ENCODE peak calls at places on chromosomes 11 and 22, in four cellular contexts. I is left ventricle myocardium inferior, N is kidney, E is stomach. Q is an unnamed sample. For H3K4me1, the result is how much of the 10 kb centered on the place peaks cover.

GRCh38 chr11:67633758-67634365 is 4.1 kb upstream of the NUDT8 start:
- DNase-seq in E (no peak), N (peak), I (no peak), Q (no peak)

GRCh38 chr11:6397636-6398035 is 7.4 kb downstream of the SMPD1 start:
- DNase-seq in E (no peak), I (no peak), N (no peak), Q (no peak)

GRCh38 chr22:36027960-36028645 is 521 bp downstream of the RBFOX2 start:
- DNase-seq in E (no peak), I (no peak), N (peak), Q (peak)

GRCh38 chr22:27583930-27584329 is 217.6 kb downstream of the MN1 start:
- DNase-seq in I (no peak), E (no peak), N (no peak), Q (no peak)

GRCh38 chr11:61961570-61962212 is 5.7 kb downstream of the FTH1 start:
- DNase-seq in N (peak), E (peak), I (peak), Q (peak)

GRCh38 chr11:107018902-107019493 is 722 bp upstream of the GUCY1A2 start:
- DNase-seq in N (peak), E (peak), I (peak), Q (peak)

GRCh38 chr11:73177380-73178091 is 35.4 kb upstream of the FCHSD2 start:
- DNase-seq in E (peak), I (peak), N (no peak), Q (peak)

GRCh38 chr11:119382101-119382500 is 611 bp upstream of the USP2 start:
- DNase-seq in I (no peak), N (no peak), E (no peak), Q (no peak)

GRCh38 chr22:27662359-27663030 is 139.1 kb downstream of the MN1 start:
- DNase-seq in I (peak), N (peak), E (peak), Q (peak)

GRCh38 chr11:61510178-61510979 is 1.8 kb downstream of the LRRC10B start:
- DNase-seq in E (no peak), I (no peak), N (no peak), Q (no peak)

GRCh38 chr11:93740031-93740801 is 1.1 kb downstream of the TAF1D start:
- DNase-seq in I (no peak), E (no peak), N (no peak), Q (no peak)

GRCh38 chr22:44453441-44454112 is 44.5 kb downstream of the RTL6 start:
- DNase-seq in I (no peak), N (no peak), E (no peak), Q (no peak)

GRCh38 chr11:133157180-133157579 is 375.1 kb downstream of the OPCML start:
- DNase-seq in N (no peak), E (no peak), I (no peak), Q (no peak)

GRCh38 chr11:6911946-6912345 is 8.9 kb upstream of the OR2D3 start:
- DNase-seq in N (no peak), I (no peak), E (no peak), Q (no peak)

GRCh38 chr22:37752189-37753061 is 55.3 kb upstream of the GCAT start:
- DNase-seq in I (peak), N (peak), E (peak), Q (peak)

GRCh38 chr22:37750596-37751162 is 53.8 kb downstream of the TRIOBP start:
- DNase-seq in I (no peak), N (peak), E (no peak), Q (no peak)

GRCh38 chr22:37749831-37750595 is 53.2 kb downstream of the TRIOBP start:
- DNase-seq in E (no peak), N (no peak), I (peak), Q (no peak)

GRCh38 chr22:37753746-37754145 is 54.0 kb upstream of the GCAT start:
- DNase-seq in I (peak), E (no peak), N (no peak), Q (no peak)

GRCh38 chr22:37751449-37752188 is 54.8 kb downstream of the TRIOBP start:
- DNase-seq in N (no peak), I (no peak), E (no peak), Q (no peak)
- H3K27ac ChIP-seq in N (peak), I (peak), E (peak), Q (peak)

GRCh38 chr11:57320067-57320718 is 4.6 kb downstream of the TNKS1BP1 start:
- DNase-seq in I (no peak), E (no peak), N (peak), Q (no peak)
- H3K4me1 ChIP-seq in I (half or more), E (half or more), N (under half), Q (half or more)

DNA sequence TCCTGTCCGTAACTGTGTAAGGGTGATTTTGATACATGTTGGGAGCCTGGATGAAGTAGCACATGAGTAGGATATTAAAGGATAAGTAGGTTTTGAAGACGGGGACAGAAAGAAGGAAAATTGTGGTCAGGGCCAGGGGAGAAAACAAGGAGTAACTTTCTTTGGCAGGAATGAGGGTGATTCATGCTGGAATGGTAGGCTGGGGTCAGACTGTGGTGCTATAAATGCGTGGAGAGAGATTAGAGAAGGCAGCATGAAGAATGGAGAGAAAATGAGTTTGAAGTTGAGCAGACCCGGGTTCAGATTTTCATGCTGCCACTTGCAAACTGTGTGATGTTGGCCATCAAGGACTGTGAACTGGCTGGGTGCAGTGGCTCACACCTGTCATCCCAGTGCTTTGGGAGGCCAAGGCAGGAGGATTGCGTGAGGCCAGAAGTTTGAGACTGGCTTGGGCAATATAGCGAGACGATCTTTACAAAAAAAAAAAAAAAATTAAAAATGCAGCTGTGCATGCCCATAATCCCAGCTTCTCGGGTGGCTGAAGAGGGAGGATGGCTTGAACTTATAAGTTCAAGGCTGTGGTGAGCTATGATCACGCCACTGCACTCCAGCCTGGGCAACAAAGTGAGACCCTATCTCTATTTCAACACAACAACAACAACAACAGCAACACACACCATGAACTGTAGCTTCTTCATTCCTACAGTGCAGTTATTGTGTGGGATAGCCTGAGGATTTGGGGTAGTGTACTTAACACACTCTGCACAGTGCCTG is 22.3 kb downstream of the ZBTB16 start:
- DNase-seq in E (no peak), N (no peak), I (no peak), Q (peak)
- H3K27ac ChIP-seq in E (peak), N (no peak), I (peak), Q (peak)

DNA sequence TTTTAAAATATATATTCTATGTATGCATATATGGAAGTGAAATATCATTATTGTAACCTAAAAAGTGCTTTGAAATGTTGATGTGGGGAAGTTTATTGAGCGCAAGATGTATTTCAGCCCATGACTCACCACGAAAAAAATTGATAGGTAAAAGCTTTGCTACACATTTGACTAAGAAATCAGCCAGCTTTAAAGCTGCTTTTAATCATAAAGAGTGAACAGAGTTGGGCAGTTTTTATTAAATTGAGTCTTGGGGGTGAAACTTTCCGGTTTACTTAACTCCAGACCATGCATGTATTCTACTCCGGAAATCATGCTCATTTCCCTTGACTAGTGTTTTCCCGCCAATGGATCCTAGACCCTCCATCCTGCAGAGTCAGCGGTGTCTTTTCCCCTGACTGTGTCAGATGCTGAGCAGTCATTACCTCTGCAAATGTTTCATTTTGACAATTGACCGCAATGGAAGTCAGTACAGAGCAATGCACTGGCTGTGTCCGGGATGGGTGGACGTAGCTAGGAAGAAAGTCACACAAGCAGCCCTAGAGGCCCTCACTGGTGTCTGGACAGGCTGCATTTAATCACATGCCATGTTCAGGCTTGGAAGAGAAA is 47.2 kb upstream of the MPEG1 start:
- DNase-seq in E (no peak), I (no peak), N (no peak), Q (no peak)
- H3K4me1 ChIP-seq in E (under half), I (under half), N (under half), Q (under half)

GRCh38 chr11:11524436-11525038 is 97.3 kb downstream of the GALNT18 start:
- DNase-seq in I (no peak), E (no peak), N (no peak), Q (no peak)
- H3K27ac ChIP-seq in I (no peak), E (no peak), N (no peak), Q (no peak)

Q was measured in psoas muscle.